ENCODE peak calls at places on chromosomes 13 and 19, in four cellular contexts. One of them, this sample, is unnamed.

GRCh38 chr13:108961542-108962125 is 332.2 kb downstream of the MYO16 start:
- DNase-seq in neuronal stem cell: peak
- DNase-seq in H9: no peak
- DNase-seq in H1: no peak
- DNase-seq in this sample: peak

GRCh38 chr19:39599116-39599515 is 3.2 kb upstream of the LGALS13 start:
- DNase-seq in neuronal stem cell: peak
- DNase-seq in H9: no peak
- DNase-seq in H1: no peak
- DNase-seq in this sample: peak

GRCh38 chr13:49997935-49998334 is 1.1 kb downstream of the TRIM13 start:
- DNase-seq in neuronal stem cell: no peak
- DNase-seq in H9: no peak
- DNase-seq in H1: no peak
- DNase-seq in this sample: no peak

GRCh38 chr13:37657134-37657533 is 58.6 kb upstream of the POSTN start:
- DNase-seq in neuronal stem cell: no peak
- DNase-seq in H9: no peak
- DNase-seq in H1: no peak
- DNase-seq in this sample: peak

GRCh38 chr19:58361900-58362271 is 665 bp downstream of the ZNF497 start:
- DNase-seq in neuronal stem cell: peak
- DNase-seq in H9: no peak
- DNase-seq in H1: no peak
- DNase-seq in this sample: peak

GRCh38 chr19:3289971-3290569 is 65.6 kb downstream of the CELF5 start:
- DNase-seq in neuronal stem cell: no peak
- DNase-seq in H9: no peak
- DNase-seq in H1: no peak
- DNase-seq in this sample: peak

GRCh38 chr19:41323430-41324125 is 13.6 kb downstream of the CCDC97 start:
- DNase-seq in neuronal stem cell: no peak
- DNase-seq in H9: peak
- DNase-seq in H1: no peak
- DNase-seq in this sample: peak

GRCh38 chr19:18529782-18530181 is 7.9 kb upstream of the ELL start:
- DNase-seq in neuronal stem cell: no peak
- DNase-seq in H9: no peak
- DNase-seq in H1: no peak
- DNase-seq in this sample: peak

GRCh38 chr13:26280822-26281221 is 26.9 kb downstream of the CDK8 start:
- DNase-seq in neuronal stem cell: no peak
- DNase-seq in H9: no peak
- DNase-seq in H1: peak
- DNase-seq in this sample: peak

GRCh38 chr19:38047641-38048040 is 140.6 kb downstream of the SIPA1L3 start:
- DNase-seq in neuronal stem cell: no peak
- DNase-seq in H9: no peak
- DNase-seq in H1: no peak
- DNase-seq in this sample: no peak

GRCh38 chr19:18361646-18362045 is 21.2 kb downstream of the PGPEP1 start:
- DNase-seq in neuronal stem cell: no peak
- DNase-seq in H9: no peak
- DNase-seq in H1: no peak
- DNase-seq in this sample: peak

GRCh38 chr19:33654840-33655508 is 33.2 kb downstream of the CHST8 start:
- DNase-seq in neuronal stem cell: no peak
- DNase-seq in H9: peak
- DNase-seq in H1: no peak
- DNase-seq in this sample: no peak

GRCh38 chr19:5246554-5247155 is 94.0 kb downstream of the PTPRS start:
- DNase-seq in neuronal stem cell: no peak
- DNase-seq in H9: no peak
- DNase-seq in H1: no peak
- DNase-seq in this sample: no peak

GRCh38 chr19:29467824-29468401 is 57.9 kb upstream of the VSTM2B start:
- DNase-seq in neuronal stem cell: peak
- DNase-seq in H9: peak
- DNase-seq in H1: no peak
- DNase-seq in this sample: peak

GRCh38 chr19:29942404-29943261 is 594 bp downstream of the URI1 start:
- DNase-seq in neuronal stem cell: peak
- DNase-seq in H9: peak
- DNase-seq in H1: no peak
- DNase-seq in this sample: peak

GRCh38 chr19:36797786-36798108 is 25.1 kb upstream of the ZNF850 start:
- DNase-seq in neuronal stem cell: no peak
- DNase-seq in H9: no peak
- DNase-seq in H1: no peak
- DNase-seq in this sample: no peak

GRCh38 chr13:95834134-95834765 is 157.3 kb downstream of the DNAJC3 start:
- DNase-seq in neuronal stem cell: peak
- DNase-seq in H9: peak
- DNase-seq in H1: peak
- DNase-seq in this sample: peak

GRCh38 chr19:4066176-4066606 is 508 bp downstream of the ZBTB7A start:
- DNase-seq in neuronal stem cell: no peak
- DNase-seq in H9: no peak
- DNase-seq in H1: no peak
- DNase-seq in this sample: no peak

GRCh38 chr13:75636339-75637095 is 387 bp downstream of the LMO7 start:
- DNase-seq in neuronal stem cell: peak
- DNase-seq in H9: peak
- DNase-seq in H1: no peak
- DNase-seq in this sample: peak

GRCh38 chr19:38706792-38707511 is 37.3 kb downstream of the CAPN12 start:
- DNase-seq in neuronal stem cell: no peak
- DNase-seq in H9: peak
- DNase-seq in H1: no peak
- DNase-seq in this sample: no peak

GRCh38 chr19:27679399-27679798 is 1533.6 kb downstream of the UQCRFS1 start:
- DNase-seq in neuronal stem cell: no peak
- DNase-seq in H9: peak
- DNase-seq in H1: no peak
- DNase-seq in this sample: no peak

GRCh38 chr13:47990920-47991466 is 10.1 kb downstream of the SUCLA2 start:
- DNase-seq in neuronal stem cell: no peak
- DNase-seq in H9: no peak
- DNase-seq in H1: no peak
- DNase-seq in this sample: no peak

GRCh38 chr19:53872762-53873161 is 5.1 kb downstream of the MYADM start:
- DNase-seq in neuronal stem cell: no peak
- DNase-seq in H9: no peak
- DNase-seq in H1: no peak
- DNase-seq in this sample: no peak

GRCh38 chr19:56111601-56112312 is 9.3 kb downstream of the ZNF787 start:
- DNase-seq in neuronal stem cell: no peak
- DNase-seq in H9: no peak
- DNase-seq in H1: no peak
- DNase-seq in this sample: no peak

GRCh38 chr13:44259045-44260042 is 114.3 kb upstream of the SERP2 start:
- DNase-seq in neuronal stem cell: no peak
- DNase-seq in H9: no peak
- DNase-seq in H1: no peak
- DNase-seq in this sample: no peak

GRCh38 chr19:10286803-10287737 is at the start of gene ICAM4:
- DNase-seq in neuronal stem cell: no peak
- DNase-seq in H9: peak
- DNase-seq in H1: no peak
- DNase-seq in this sample: peak

GRCh38 chr19:34217952-34218817 is 36.2 kb upstream of the GARRE1 start:
- DNase-seq in neuronal stem cell: no peak
- DNase-seq in H9: no peak
- DNase-seq in H1: no peak
- DNase-seq in this sample: no peak

GRCh38 chr13:20843177-20843576 is 59.4 kb downstream of the XPO4 start:
- DNase-seq in neuronal stem cell: no peak
- DNase-seq in H9: no peak
- DNase-seq in H1: no peak
- DNase-seq in this sample: no peak

DNA sequence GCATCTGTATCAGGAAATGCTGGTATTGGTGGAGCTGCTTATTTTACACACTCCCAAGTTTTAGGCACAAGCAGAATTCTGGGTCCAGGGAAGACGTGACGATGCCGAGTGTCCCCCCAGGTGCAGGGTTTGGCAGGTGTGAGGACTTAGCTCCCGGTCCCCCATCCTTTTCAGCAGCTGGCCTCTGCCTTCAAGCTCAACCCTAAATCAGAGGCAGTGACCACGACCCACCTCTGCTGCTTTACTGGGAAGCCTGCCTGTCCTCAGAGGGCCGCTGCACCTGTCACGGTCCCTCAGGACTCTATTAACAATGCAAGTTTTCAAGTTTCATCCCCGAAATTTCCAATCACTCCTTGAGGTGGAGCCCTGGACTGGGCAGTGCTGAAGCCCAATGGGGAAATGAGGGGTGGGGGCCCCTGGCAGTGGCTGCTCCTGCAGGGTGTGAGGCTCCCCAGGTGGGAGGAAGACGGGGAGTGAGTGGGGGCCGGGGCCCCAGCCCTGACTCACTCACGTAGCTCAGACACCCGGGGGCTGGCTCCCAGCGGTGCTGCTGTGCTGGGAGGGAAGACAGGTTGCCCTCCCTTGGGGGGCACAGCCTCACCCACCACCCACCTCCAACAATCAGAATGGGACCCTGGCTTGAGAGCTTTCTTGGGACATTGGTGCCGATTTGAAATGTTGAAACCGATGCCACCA is 92.6 kb upstream of the MCF2L start:
- DNase-seq in neuronal stem cell: no peak
- DNase-seq in H9: no peak
- DNase-seq in H1: no peak
- DNase-seq in this sample: no peak
- H2BK5ac ChIP-seq in neuronal stem cell: no peak
- H2BK5ac ChIP-seq in H9: no peak
- H2BK5ac ChIP-seq in H1: no peak
- H2BK5ac ChIP-seq in this sample: no peak

GRCh38 chr19:47623921-47624391 is 15.0 kb downstream of the BICRA start:
- DNase-seq in neuronal stem cell: no peak
- DNase-seq in H9: no peak
- DNase-seq in H1: no peak
- DNase-seq in this sample: peak

GRCh38 chr19:47623151-47623920 is 14.4 kb downstream of the BICRA start:
- DNase-seq in neuronal stem cell: no peak
- DNase-seq in H9: no peak
- DNase-seq in H1: no peak
- DNase-seq in this sample: no peak

GRCh38 chr19:47628058-47628771 is 19.3 kb downstream of the BICRA start:
- DNase-seq in neuronal stem cell: no peak
- DNase-seq in H9: no peak
- DNase-seq in H1: no peak
- DNase-seq in this sample: no peak

GRCh38 chr19:47625650-47626049 is 16.7 kb downstream of the BICRA start:
- DNase-seq in neuronal stem cell: no peak
- DNase-seq in H9: no peak
- DNase-seq in H1: no peak
- DNase-seq in this sample: no peak

DNA sequence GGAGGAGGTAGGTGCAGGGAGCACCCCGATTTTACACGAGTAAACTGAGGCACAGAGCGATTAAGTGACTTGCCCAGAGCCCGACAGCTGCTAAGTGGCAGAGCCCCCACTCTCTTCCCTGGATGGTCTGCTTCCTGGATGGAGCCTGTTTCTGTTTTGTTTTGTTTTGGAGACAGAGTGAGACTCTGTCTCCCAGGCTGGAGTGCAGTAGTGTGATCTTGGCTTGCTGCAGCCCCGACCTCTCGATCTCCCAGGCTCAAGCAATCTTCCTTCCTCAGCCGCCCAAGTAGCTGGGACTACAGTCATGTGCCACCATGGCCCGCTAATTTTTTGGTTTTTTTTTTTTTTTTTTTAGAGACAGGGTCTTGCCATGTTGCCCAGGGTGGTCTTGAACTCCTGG is 17.3 kb downstream of the BICRA start:
- DNase-seq in neuronal stem cell: no peak
- DNase-seq in H9: no peak
- DNase-seq in H1: no peak
- DNase-seq in this sample: no peak
- H3K9ac ChIP-seq in neuronal stem cell: no peak
- H3K9ac ChIP-seq in H9: no peak
- H3K9ac ChIP-seq in H1: no peak
- H3K9ac ChIP-seq in this sample: peak

DNA sequence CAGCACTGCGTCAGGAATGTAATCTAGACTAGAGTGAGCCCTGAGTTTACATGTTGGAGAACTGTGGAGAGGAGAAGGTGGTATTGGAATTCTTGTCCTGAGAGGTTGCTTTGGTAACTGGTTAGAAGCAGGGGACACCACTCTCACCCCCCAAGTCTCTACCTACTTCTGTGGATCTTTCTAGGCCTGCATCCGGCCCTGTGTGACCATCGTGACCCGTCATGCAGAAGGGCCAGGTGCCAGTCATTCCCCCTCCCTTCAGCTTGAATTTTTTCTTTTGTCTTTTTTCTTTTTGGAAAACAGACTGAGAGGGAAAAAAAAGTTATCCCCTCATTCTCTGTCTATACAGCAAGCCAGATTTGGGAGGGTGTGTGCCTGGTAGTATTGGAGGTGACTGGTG is 31.8 kb downstream of the NFIX start:
- DNase-seq in neuronal stem cell: no peak
- DNase-seq in H9: no peak
- DNase-seq in H1: no peak
- DNase-seq in this sample: no peak
- H2BK5ac ChIP-seq in neuronal stem cell: no peak
- H2BK5ac ChIP-seq in H9: no peak
- H2BK5ac ChIP-seq in H1: no peak
- H2BK5ac ChIP-seq in this sample: no peak

GRCh38 chr13:113862191-113862765 is 1.6 kb downstream of the GAS6 start:
- DNase-seq in neuronal stem cell: no peak
- DNase-seq in H9: peak
- DNase-seq in H1: no peak
- DNase-seq in this sample: peak
- H3K9ac ChIP-seq in neuronal stem cell: no peak
- H3K9ac ChIP-seq in H9: no peak
- H3K9ac ChIP-seq in H1: no peak
- H3K9ac ChIP-seq in this sample: peak

GRCh38 chr13:100156786-100157185 is 67.9 kb downstream of the PCCA start:
- DNase-seq in neuronal stem cell: no peak
- DNase-seq in H9: no peak
- DNase-seq in H1: no peak
- DNase-seq in this sample: no peak
- H2BK5ac ChIP-seq in neuronal stem cell: no peak
- H2BK5ac ChIP-seq in H9: no peak
- H2BK5ac ChIP-seq in H1: no peak
- H2BK5ac ChIP-seq in this sample: no peak

This sample was measured in trophoblast cell.